ENCODE peak calls at places on chromosomes 5 and 9, in seven cellular contexts. Y, R, U, L, F, V and Z are unnamed samples.

GRCh38 chr5:119435436-119436132 is 16.7 kb upstream of the HSD17B4 start:
- DNase-seq in Y (no peak), L (peak; percentile 54), V (peak; percentile 69), U (peak; percentile 48), F (peak; percentile 23), R (peak; percentile 33), Z (peak; percentile 29)

GRCh38 chr9:132769895-132770774 is 99.9 kb downstream of the GTF3C4 start:
- DNase-seq in R (peak; percentile 44), V (peak; percentile 80), F (no peak), L (peak; percentile 48), Y (peak; percentile 4), U (peak; percentile 69), Z (peak; percentile 58)

GRCh38 chr5:100903036-100903887 is at the start of gene ST8SIA4:
- DNase-seq in R (no peak), L (peak; percentile 40), Y (peak; percentile 30), F (peak; percentile 8), U (peak; percentile 69), V (peak; percentile 84), Z (peak; percentile 82)

GRCh38 chr5:13591621-13592020 is 352.9 kb downstream of the DNAH5 start:
- DNase-seq in Y (peak; percentile 80), L (no peak), V (no peak), U (peak; percentile 4), F (peak; percentile 39), R (peak; percentile 6), Z (no peak)

GRCh38 chr9:104817437-104817836 is 53.5 kb downstream of the NIPSNAP3B start:
- DNase-seq in U (no peak), L (no peak), F (no peak), Y (no peak), R (no peak), V (no peak), Z (no peak)

GRCh38 chr9:27425827-27426716 is 98.0 kb upstream of the IFNK start:
- DNase-seq in F (no peak), R (no peak), Y (no peak), L (no peak), U (no peak), V (no peak), Z (no peak)

GRCh38 chr5:137465930-137466329 is 33.2 kb downstream of the SPOCK1 start:
- DNase-seq in L (no peak), U (no peak), R (no peak), Y (no peak), F (no peak), V (no peak), Z (no peak)

GRCh38 chr5:16538001-16538400 is 72.4 kb upstream of the ZNF622 start:
- DNase-seq in Y (no peak), L (no peak), V (no peak), U (no peak), R (no peak), F (no peak), Z (no peak)

GRCh38 chr5:58496488-58496887 is 5.3 kb downstream of the GAPT start:
- DNase-seq in V (no peak), R (no peak), Y (no peak), F (no peak), U (no peak), L (no peak), Z (no peak)

GRCh38 chr5:174293006-174293405 is 247.5 kb downstream of the NSG2 start:
- DNase-seq in Y (no peak), L (no peak), U (no peak), F (no peak), V (no peak), R (no peak), Z (no peak)

GRCh38 chr5:142520885-142521284 is 165.0 kb downstream of the FGF1 start:
- DNase-seq in L (no peak), U (peak; percentile 62), V (no peak), Y (no peak), F (peak; percentile 37), R (no peak), Z (no peak)

GRCh38 chr5:56525117-56525516 is 290.2 kb upstream of the MAP3K1 start:
- DNase-seq in V (no peak), U (peak; percentile 24), F (no peak), Y (peak; percentile 53), R (peak; percentile 29), L (no peak), Z (no peak)

GRCh38 chr5:145347026-145347616 is 488.0 kb downstream of the PRELID2 start:
- DNase-seq in Y (no peak), U (peak; percentile 74), F (peak; percentile 13), R (no peak), V (no peak), L (no peak), Z (no peak)

GRCh38 chr9:130561056-130561455 is 18.3 kb upstream of the FUBP3 start:
- DNase-seq in Y (peak; percentile 72), F (no peak), V (no peak), U (no peak), L (no peak), R (no peak), Z (no peak)

GRCh38 chr9:73437758-73438157 is 286.1 kb downstream of the ANXA1 start:
- DNase-seq in V (no peak), R (no peak), U (no peak), Y (no peak), F (no peak), L (no peak), Z (no peak)

GRCh38 chr5:52632281-52632680 is 155.4 kb upstream of the ITGA1 start:
- DNase-seq in F (no peak), Y (no peak), U (no peak), V (no peak), R (no peak), L (no peak), Z (no peak)

GRCh38 chr5:88675758-88676636 is 207.0 kb downstream of the MEF2C start:
- DNase-seq in V (peak; percentile 53), Y (no peak), R (peak; percentile 50), U (peak; percentile 53), L (no peak), F (no peak), Z (no peak)

GRCh38 chr5:151909628-151910027 is 15.0 kb downstream of the GLRA1 start:
- DNase-seq in L (no peak), F (no peak), V (no peak), Y (no peak), R (no peak), U (no peak), Z (no peak)

GRCh38 chr5:113686599-113686998 is 173.1 kb downstream of the YTHDC2 start:
- DNase-seq in R (no peak), Y (no peak), F (no peak), L (no peak), U (no peak), V (no peak), Z (no peak)

GRCh38 chr9:18605763-18606162 is 131.8 kb downstream of the ADAMTSL1 start:
- DNase-seq in Y (no peak), R (no peak), V (peak; percentile 36), F (no peak), L (no peak), U (peak; percentile 87), Z (no peak)

GRCh38 chr5:136011427-136012001 is 17.3 kb upstream of the TGFBI start:
- DNase-seq in Y (no peak), R (peak; percentile 45), U (peak; percentile 73), V (no peak), F (no peak), L (no peak), Z (no peak)

GRCh38 chr5:43000198-43000840 is 39.8 kb downstream of the ANXA2R start:
- DNase-seq in U (peak; percentile 42), V (no peak), Y (no peak), L (no peak), R (no peak), F (no peak), Z (no peak)

GRCh38 chr5:56845277-56845676 is 29.9 kb downstream of the MAP3K1 start:
- DNase-seq in Y (no peak), R (no peak), U (no peak), F (no peak), V (no peak), L (no peak), Z (no peak)

GRCh38 chr5:59496524-59497134 is 396.9 kb downstream of the PDE4D start:
- DNase-seq in R (no peak), V (no peak), Y (no peak), L (no peak), U (peak; percentile 15), F (no peak), Z (no peak)

DNA sequence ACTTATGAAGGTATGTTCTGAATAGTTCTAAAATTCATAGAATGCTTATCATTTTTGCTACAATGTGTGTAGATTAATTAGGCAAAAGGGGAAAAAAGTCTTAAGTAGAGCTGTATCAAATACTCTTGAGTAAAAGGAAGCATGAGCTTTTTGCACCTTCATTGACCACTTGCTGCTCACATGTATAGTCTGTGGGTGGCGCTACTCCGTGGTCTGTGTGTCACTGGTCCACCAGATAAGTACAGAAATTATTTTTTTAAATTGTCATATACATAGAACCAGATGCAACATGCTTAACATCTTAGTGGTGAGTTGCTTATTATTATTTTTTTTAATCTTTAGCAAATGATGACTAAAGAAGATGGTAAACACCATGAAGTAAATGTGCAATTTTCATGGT is 130.2 kb downstream of the MAN2A1 start:
- DNase-seq in F (no peak), L (no peak), V (no peak), R (no peak), U (no peak), Y (no peak), Z (no peak)
- TF ChIP-seq CTCF in F (no peak), L (no peak), V (no peak), R (no peak), U (no peak), Y (peak; percentile 15), Z (no peak)

DNA sequence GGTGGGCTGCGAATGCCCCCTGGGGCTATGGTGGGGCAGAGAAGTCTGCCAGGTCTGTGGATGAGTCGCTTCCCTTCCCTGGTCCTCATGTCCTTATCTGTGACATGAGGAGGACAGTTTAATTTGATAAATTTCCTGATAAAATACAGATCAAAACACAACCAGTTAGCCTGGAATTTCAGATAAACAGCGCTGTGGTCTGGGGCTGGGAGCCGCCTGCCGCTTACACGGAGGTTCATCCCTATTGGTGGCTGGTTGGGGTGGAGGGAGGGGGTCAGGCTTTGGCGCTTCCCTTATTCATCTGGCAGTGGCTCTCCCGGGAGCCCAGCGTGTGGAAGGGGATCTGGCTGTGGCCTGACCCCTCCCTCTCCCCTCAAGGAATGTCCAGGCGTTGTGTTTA is 17.9 kb downstream of the CRB2 start:
- DNase-seq in F (no peak), V (no peak), Y (no peak), L (no peak), R (no peak), U (no peak), Z (no peak)
- TF ChIP-seq CTCF in F (no peak), V (no peak), Y (no peak), L (no peak), R (no peak), U (no peak), Z (no peak)

DNA sequence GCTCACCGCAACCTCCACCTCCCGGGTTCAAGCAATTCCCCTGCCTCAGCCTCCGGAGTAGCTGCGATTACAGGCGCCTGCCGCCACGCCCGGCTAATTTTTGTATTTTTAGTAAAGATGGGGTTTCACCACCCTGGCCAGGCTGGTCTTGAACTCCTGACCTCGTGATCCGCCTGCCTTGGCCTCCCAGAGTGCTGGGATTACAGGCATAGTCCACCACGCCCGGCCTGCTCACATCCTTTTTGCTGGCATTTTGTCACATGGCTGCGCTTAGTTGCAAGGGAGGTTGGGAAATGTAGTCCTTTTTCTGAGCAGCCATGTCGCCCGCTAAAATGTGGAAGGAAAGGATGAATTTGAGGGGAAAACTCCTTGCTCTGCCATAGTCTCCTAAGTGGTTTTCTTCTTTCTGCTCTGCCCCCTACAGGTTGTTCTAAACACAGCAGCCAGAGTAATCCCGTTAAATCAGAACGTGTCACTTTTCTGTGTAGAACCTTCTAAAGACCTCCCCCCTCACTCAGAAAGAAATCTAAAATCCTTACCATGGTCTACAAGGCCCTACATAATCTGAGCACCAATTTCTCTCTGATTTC is 57.8 kb upstream of the HSPA9 start:
- DNase-seq in V (peak; percentile 62), F (peak; percentile 39), L (no peak), Y (peak; percentile 47), R (peak; percentile 66), U (peak; percentile 92), Z (no peak)
- TF ChIP-seq CTCF in V (peak; percentile 29), F (peak; percentile 48), L (no peak), Y (peak; percentile 69), R (peak; percentile 52), U (peak; percentile 33), Z (peak; percentile 29)

GRCh38 chr5:129271309-129271708 is 176.8 kb downstream of the ISOC1 start:
- DNase-seq in L (no peak), U (no peak), V (no peak), Y (peak; percentile 2), R (no peak), F (no peak), Z (no peak)
- TF ChIP-seq CTCF in L (no peak), U (peak; percentile 13), V (no peak), Y (peak; percentile 59), R (no peak), F (no peak), Z (no peak)